ENCODE peak calls at places on chromosomes 1 and 21, in five cellular contexts. H, F, Y, A and N are unnamed samples.

GRCh38 chr21:17612565-17613241 is at the start of gene BTG3:
- DNase-seq in A (peak; percentile 82), H (peak; percentile 89), F (peak; percentile 80), Y (no peak), N (peak; percentile 90)

GRCh38 chr1:78043436-78043835 is 2.3 kb upstream of the GIPC2 start:
- DNase-seq in Y (no peak), H (no peak), A (no peak), F (no peak), N (no peak)

GRCh38 chr1:207918016-207918415 is 7.1 kb upstream of the CD34 start:
- DNase-seq in A (no peak), H (no peak), F (no peak), Y (no peak), N (no peak)

GRCh38 chr1:4652631-4653327 is 1.6 kb upstream of the AJAP1 start:
- DNase-seq in F (peak; percentile 41), H (peak; percentile 55), A (no peak), Y (no peak), N (peak; percentile 74)

GRCh38 chr1:179380299-179380698 is 14.5 kb downstream of the AXDND1 start:
- DNase-seq in F (no peak), Y (no peak), H (no peak), A (no peak), N (no peak)

GRCh38 chr1:242147096-242147976 is 148.4 kb upstream of the MAP1LC3C start:
- DNase-seq in F (no peak), Y (no peak), A (no peak), H (no peak), N (no peak)

GRCh38 chr1:206735553-206736031 is 35.0 kb upstream of the IL19 start:
- DNase-seq in F (no peak), Y (no peak), A (no peak), H (peak; percentile 67), N (peak; percentile 73)

GRCh38 chr1:100400332-100400933 is 48.1 kb downstream of the CDC14A start:
- DNase-seq in H (peak; percentile 53), Y (no peak), A (no peak), F (peak; percentile 46), N (peak; percentile 8)

GRCh38 chr1:172818841-172819527 is 160.1 kb downstream of the FASLG start:
- DNase-seq in F (no peak), H (peak; percentile 49), A (no peak), Y (no peak), N (no peak)

GRCh38 chr1:90475623-90476022 is 241.5 kb downstream of the BARHL2 start:
- DNase-seq in H (no peak), Y (no peak), F (no peak), A (no peak), N (peak; percentile 38)

GRCh38 chr1:229316166-229316565 is 26.7 kb downstream of the CCSAP start:
- DNase-seq in H (no peak), Y (no peak), F (no peak), A (no peak), N (no peak)

GRCh38 chr1:115408489-115409002 is 70.5 kb upstream of the NGF start:
- DNase-seq in F (no peak), H (no peak), Y (no peak), A (no peak), N (peak; percentile 85)